ENCODE peak calls at places on chromosomes 12 and 14, in nine cellular contexts. F, Q, K, C, L, V, D, J and Z are unnamed samples.

GRCh38 chr14:72851660-72852059 is 42.2 kb downstream of the DPF3 start:
- DNase-seq in F (peak), Q (no peak), K (no peak), C (no peak), L (no peak), V (no peak), D (no peak), J (no peak), Z (no peak)

GRCh38 chr12:89029961-89030360 is 322.3 kb downstream of the DUSP6 start:
- DNase-seq in F (no peak), Q (no peak), K (peak), C (no peak), L (no peak), V (no peak), D (no peak), J (peak), Z (no peak)

GRCh38 chr12:29556363-29556762 is 58.9 kb upstream of the OVCH1 start:
- DNase-seq in F (no peak), Q (no peak), K (no peak), C (no peak), L (no peak), V (no peak), D (no peak), J (no peak), Z (no peak)

GRCh38 chr12:51820721-51821422 is 27.6 kb downstream of the FIGNL2 start:
- DNase-seq in F (peak), Q (peak), K (peak), C (peak), L (peak), V (peak), D (peak), J (peak), Z (peak)

GRCh38 chr12:34396006-34396860 is 373.9 kb downstream of the ALG10 start:
- DNase-seq in F (peak), Q (no peak), K (no peak), C (peak), L (no peak), V (peak), D (peak), J (no peak), Z (no peak)

GRCh38 chr14:99459491-99460100 is 21.1 kb downstream of the SETD3 start:
- DNase-seq in F (no peak), Q (no peak), K (no peak), C (no peak), L (no peak), V (no peak), D (no peak), J (no peak), Z (no peak)

GRCh38 chr12:12735301-12735700 is 18.1 kb downstream of the CDKN1B start:
- DNase-seq in F (no peak), Q (no peak), K (peak), C (no peak), L (peak), V (no peak), D (no peak), J (no peak), Z (no peak)

GRCh38 chr12:12441891-12442461 is 85.1 kb downstream of the BORCS5 start:
- DNase-seq in F (no peak), Q (no peak), K (no peak), C (no peak), L (peak), V (no peak), D (no peak), J (peak), Z (no peak)

GRCh38 chr12:132812631-132813305 is 15.9 kb downstream of the GOLGA3 start:
- DNase-seq in F (no peak), Q (no peak), K (peak), C (no peak), L (peak), V (no peak), D (no peak), J (peak), Z (no peak)

GRCh38 chr14:37170993-37171392 is 1.4 kb downstream of the SLC25A21 start:
- DNase-seq in F (no peak), Q (no peak), K (no peak), C (no peak), L (no peak), V (no peak), D (no peak), J (no peak), Z (no peak)

GRCh38 chr14:58898655-58899316 is 261.0 kb downstream of the DACT1 start:
- DNase-seq in F (no peak), Q (peak), K (peak), C (no peak), L (peak), V (no peak), D (no peak), J (peak), Z (no peak)

GRCh38 chr12:110431957-110432587 is 18.1 kb downstream of the ARPC3 start:
- DNase-seq in F (no peak), Q (no peak), K (no peak), C (no peak), L (no peak), V (no peak), D (no peak), J (no peak), Z (no peak)

GRCh38 chr12:66190519-66191406 is 1.7 kb downstream of the IRAK3 start:
- DNase-seq in F (no peak), Q (no peak), K (peak), C (no peak), L (no peak), V (no peak), D (peak), J (peak), Z (no peak)

GRCh38 chr12:52434096-52434733 is at the start of gene KRT75:
- DNase-seq in F (no peak), Q (no peak), K (peak), C (no peak), L (peak), V (no peak), D (no peak), J (no peak), Z (no peak)

GRCh38 chr12:50528800-50529199 is 24.0 kb downstream of the DIP2B start:
- DNase-seq in F (no peak), Q (no peak), K (no peak), C (no peak), L (no peak), V (no peak), D (no peak), J (no peak), Z (no peak)

GRCh38 chr14:54728700-54729527 is 162.0 kb downstream of the SAMD4A start:
- DNase-seq in F (no peak), Q (no peak), K (peak), C (no peak), L (no peak), V (no peak), D (no peak), J (peak), Z (no peak)

GRCh38 chr12:113403435-113404415 is at the start of gene SDS:
- DNase-seq in F (no peak), Q (no peak), K (peak), C (no peak), L (peak), V (peak), D (peak), J (peak), Z (no peak)

GRCh38 chr14:52315355-52315718 is 1.2 kb downstream of the PTGER2 start:
- DNase-seq in F (no peak), Q (no peak), K (peak), C (peak), L (no peak), V (no peak), D (no peak), J (peak), Z (no peak)

GRCh38 chr12:114917307-114917706 is 233.3 kb upstream of the TBX3 start:
- DNase-seq in F (no peak), Q (no peak), K (no peak), C (no peak), L (no peak), V (no peak), D (no peak), J (no peak), Z (no peak)

GRCh38 chr14:92074555-92074954 is 31.8 kb downstream of the ATXN3 start:
- DNase-seq in F (no peak), Q (no peak), K (peak), C (no peak), L (no peak), V (no peak), D (no peak), J (peak), Z (no peak)

GRCh38 chr14:76320486-76320885 is 55.5 kb upstream of the ESRRB start:
- DNase-seq in F (no peak), Q (no peak), K (no peak), C (no peak), L (no peak), V (no peak), D (no peak), J (no peak), Z (no peak)

GRCh38 chr12:117468016-117468415 is 106.6 kb upstream of the NOS1 start:
- DNase-seq in F (no peak), Q (no peak), K (no peak), C (no peak), L (no peak), V (no peak), D (no peak), J (no peak), Z (no peak)

GRCh38 chr14:104741803-104742251 is 11.1 kb upstream of the SIVA1 start:
- DNase-seq in F (no peak), Q (no peak), K (no peak), C (no peak), L (no peak), V (no peak), D (no peak), J (no peak), Z (no peak)

GRCh38 chr14:75970989-75971388 is 10.8 kb downstream of the TGFB3 start:
- DNase-seq in F (no peak), Q (no peak), K (no peak), C (no peak), L (no peak), V (no peak), D (no peak), J (no peak), Z (no peak)

GRCh38 chr12:121820056-121820455 is 16.2 kb downstream of the SETD1B start:
- DNase-seq in F (no peak), Q (no peak), K (no peak), C (no peak), L (no peak), V (no peak), D (no peak), J (no peak), Z (no peak)

GRCh38 chr12:129152291-129153075 is 299.2 kb downstream of the GLT1D1 start:
- DNase-seq in F (no peak), Q (no peak), K (no peak), C (no peak), L (no peak), V (no peak), D (no peak), J (no peak), Z (no peak)

GRCh38 chr12:10178766-10179165 is at the start of gene TMEM52B:
- DNase-seq in F (no peak), Q (no peak), K (no peak), C (no peak), L (no peak), V (no peak), D (no peak), J (no peak), Z (no peak)

GRCh38 chr14:93114068-93114710 is 1.5 kb downstream of the ITPK1 start:
- DNase-seq in F (peak), Q (no peak), K (no peak), C (no peak), L (no peak), V (no peak), D (peak), J (no peak), Z (peak)